ENCODE peak calls at places on chromosomes 13 and 19, in four cellular contexts. V is GM23248; X is stimulated activated CD4-positive, alpha-beta T cell treated with anti-CD3 and anti-CD28 coated beads, Interleukin-1b, Interleukin-23, amount 100 ng/mL, for 24 hours; Q is tibial artery. M is an unnamed sample.

GRCh38 chr13:109892101-109892500 is 105.7 kb upstream of the IRS2 start:
- DNase-seq in X (no peak), Q (no peak), V (no peak), M (no peak)

GRCh38 chr19:53659292-53659691 is 27.5 kb downstream of the DPRX start:
- DNase-seq in Q (no peak), V (peak; percentile 9), X (no peak), M (peak; percentile 16)

GRCh38 chr19:29040951-29041350 is 172.0 kb downstream of the UQCRFS1 start:
- DNase-seq in V (no peak), X (no peak), Q (no peak), M (no peak)

GRCh38 chr13:39616087-39616694 is 13.2 kb upstream of the LHFPL6 start:
- DNase-seq in V (peak; percentile 74), X (peak; percentile 4), Q (peak; percentile 30), M (peak; percentile 56)

GRCh38 chr13:78625384-78625783 is 22.0 kb upstream of the POU4F1 start:
- DNase-seq in V (no peak), Q (no peak), X (no peak), M (no peak)

GRCh38 chr19:16315825-16316505 is 8.7 kb upstream of the KLF2 start:
- DNase-seq in V (peak; percentile 98), X (no peak), Q (peak; percentile 81), M (peak; percentile 75)

GRCh38 chr19:47778954-47779351 is 450 bp downstream of the SELENOW start:
- DNase-seq in V (peak; percentile 58), Q (peak; percentile 45), X (no peak), M (peak; percentile 16)

GRCh38 chr19:43507880-43508279 is 3.3 kb upstream of the PHLDB3 start:
- DNase-seq in Q (no peak), X (no peak), V (no peak), M (no peak)

GRCh38 chr13:20832861-20833260 is 59.1 kb upstream of the EEF1AKMT1 start:
- DNase-seq in Q (no peak), X (no peak), V (no peak), M (no peak)

GRCh38 chr19:48638831-48639381 is 1.7 kb upstream of the DBP start:
- DNase-seq in Q (no peak), X (no peak), V (peak; percentile 28), M (no peak)

GRCh38 chr19:50308991-50309390 is 20.2 kb downstream of the KCNC3 start:
- DNase-seq in Q (no peak), V (no peak), X (no peak), M (no peak)

M was measured in M059J.